ENCODE peak calls at places on chromosome 16, in seven cellular contexts. W is HCT116, I is K562, J is GM23338, K is SK-N-SH, D is GM12878, E is HepG2. C is an unnamed sample. For H3K36me3, the result is how much of the 10 kb centered on the place peaks cover.

GRCh38 chr16:31148896-31149295 is 970 bp downstream of the PRSS36 start:
- DNase-seq in W (no peak), I (peak), J (peak), K (peak), D (no peak), E (no peak), C (no peak)

GRCh38 chr16:71357681-71358080 is 842 bp upstream of the CALB2 start:
- DNase-seq in W (no peak), I (no peak), J (peak), K (peak), D (no peak), E (no peak), C (no peak)

GRCh38 chr16:68079616-68080344 is 5.4 kb upstream of the NFATC3 start:
- DNase-seq in W (no peak), I (peak), J (no peak), K (no peak), D (no peak), E (peak), C (no peak)

GRCh38 chr16:4936181-4936990 is 562 bp downstream of the PPL start:
- DNase-seq in W (no peak), I (peak), J (peak), K (peak), D (no peak), E (no peak), C (no peak)

GRCh38 chr16:68131813-68132706 is 46.9 kb downstream of the NFATC3 start:
- DNase-seq in W (no peak), I (no peak), J (no peak), K (no peak), D (no peak), E (peak), C (no peak)

GRCh38 chr16:31880322-31880979 is 6.8 kb downstream of the ZNF267 start:
- DNase-seq in W (no peak), I (peak), J (no peak), K (no peak), D (peak), E (no peak), C (no peak)

GRCh38 chr16:79599837-79600635 is 501 bp downstream of the MAF start:
- DNase-seq in W (no peak), I (peak), J (peak), K (peak), D (no peak), E (no peak), C (no peak)

GRCh38 chr16:3650631-3651265 is 3.7 kb upstream of the DNASE1 start:
- DNase-seq in W (no peak), I (no peak), J (no peak), K (no peak), D (no peak), E (no peak), C (no peak)

GRCh38 chr16:28317040-28317880 is 24.9 kb downstream of the SBK1 start:
- DNase-seq in W (peak), I (peak), J (peak), K (peak), D (no peak), E (peak), C (no peak)

GRCh38 chr16:27723711-27724490 is 174.0 kb downstream of the KATNIP start:
- DNase-seq in W (no peak), I (no peak), J (no peak), K (no peak), D (no peak), E (no peak), C (no peak)

GRCh38 chr16:10866196-10866976 is 10.6 kb upstream of the CIITA start:
- DNase-seq in W (no peak), I (no peak), J (no peak), K (no peak), D (no peak), E (no peak), C (no peak)

GRCh38 chr16:2147981-2148671 is at the start of gene RAB26:
- DNase-seq in W (no peak), I (peak), J (peak), K (peak), D (no peak), E (peak), C (no peak)

GRCh38 chr16:88940196-88941050 is 36.6 kb downstream of the CBFA2T3 start:
- DNase-seq in W (no peak), I (no peak), J (peak), K (peak), D (no peak), E (no peak), C (no peak)

GRCh38 chr16:51156836-51157235 is 5.8 kb upstream of the SALL1 start:
- DNase-seq in W (no peak), I (no peak), J (no peak), K (no peak), D (no peak), E (no peak), C (no peak)

GRCh38 chr16:30737794-30738648 is 10.2 kb upstream of the PHKG2 start:
- DNase-seq in W (no peak), I (no peak), J (no peak), K (no peak), D (no peak), E (no peak), C (no peak)

GRCh38 chr16:15547768-15548096 is 95.2 kb downstream of the MARF1 start:
- DNase-seq in W (no peak), I (no peak), J (no peak), K (no peak), D (no peak), E (no peak), C (no peak)

GRCh38 chr16:88306860-88307545 is 75.8 kb upstream of the ZNF469 start:
- DNase-seq in W (no peak), I (no peak), J (no peak), K (no peak), D (no peak), E (peak), C (no peak)

DNA sequence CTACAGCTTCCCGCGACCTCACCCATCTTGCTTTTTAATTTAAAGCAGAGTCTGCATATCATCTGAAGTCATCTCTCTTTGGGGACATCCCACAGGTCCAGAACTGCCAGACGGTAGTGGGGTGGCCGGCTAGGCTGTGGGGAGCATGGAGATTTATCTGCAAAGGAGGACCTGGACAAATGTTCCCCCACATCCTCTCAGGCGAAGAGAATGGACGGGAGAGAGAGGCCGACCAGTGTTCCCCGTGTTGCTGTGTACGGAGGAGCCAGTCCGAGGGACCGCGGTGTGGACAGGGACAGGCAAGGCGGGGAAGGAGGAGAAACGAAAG is 663 bp upstream of the MT1M start:
- DNase-seq in W (no peak), I (no peak), J (no peak), K (no peak), D (no peak), E (no peak), C (no peak)
- H3K4me3 ChIP-seq in W (no peak), I (no peak), J (peak), K (peak), D (no peak), E (peak), C (peak)

DNA sequence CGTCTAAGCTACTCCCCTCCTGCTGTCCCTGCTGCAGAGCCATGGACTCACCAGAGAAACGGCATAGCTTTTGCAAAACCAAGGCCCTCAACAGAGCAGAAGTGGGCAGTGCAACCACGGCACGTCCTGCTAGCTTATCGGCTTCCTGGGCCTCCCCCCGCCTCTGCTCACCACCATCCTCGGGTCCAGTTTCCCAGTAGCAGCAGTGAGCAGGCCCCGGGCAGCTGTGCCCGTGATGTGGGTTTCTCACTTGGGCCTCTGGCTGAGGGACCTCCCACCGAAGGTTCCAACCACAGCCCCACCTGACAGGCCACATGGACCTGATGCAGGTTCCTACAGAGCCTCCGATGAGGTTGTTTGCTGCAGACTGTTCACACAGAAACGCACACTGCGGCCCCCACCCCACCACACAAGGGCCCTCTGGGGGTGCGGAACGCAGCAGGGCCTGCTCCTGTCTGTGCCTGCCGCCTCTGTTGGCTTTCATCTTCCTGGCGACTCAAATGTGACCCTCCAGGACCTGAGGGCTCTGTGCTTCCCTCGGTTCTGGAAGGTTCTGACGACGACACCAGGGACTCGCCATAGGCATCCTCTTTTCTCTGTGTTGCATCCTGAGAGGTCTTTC is 24.8 kb downstream of the PDIA2 start:
- DNase-seq in W (no peak), I (no peak), J (no peak), K (no peak), D (no peak), E (no peak), C (no peak)
- H3K36me3 ChIP-seq in W (under half), I (half or more), J (under half), K (under half), D (under half), E (under half), C (under half)

GRCh38 chr16:69466547-69466946 is 42.1 kb downstream of the CYB5B start:
- DNase-seq in W (no peak), I (no peak), J (no peak), K (no peak), D (no peak), E (no peak), C (no peak)

GRCh38 chr16:69465881-69466280 is 41.5 kb downstream of the CYB5B start:
- DNase-seq in W (no peak), I (no peak), J (no peak), K (no peak), D (no peak), E (peak), C (no peak)

GRCh38 chr16:69467531-69468204 is 43.2 kb downstream of the CYB5B start:
- DNase-seq in W (no peak), I (no peak), J (no peak), K (no peak), D (no peak), E (peak), C (no peak)

GRCh38 chr16:69463876-69464275 is 39.5 kb downstream of the CYB5B start:
- DNase-seq in W (no peak), I (no peak), J (no peak), K (no peak), D (no peak), E (no peak), C (no peak)

GRCh38 chr16:69465083-69465721 is 40.8 kb downstream of the CYB5B start:
- DNase-seq in W (no peak), I (no peak), J (no peak), K (no peak), D (peak), E (peak), C (no peak)
- TF ChIP-seq REST in W (no peak), I (no peak), J (no peak), K (no peak), D (no peak), E (no peak), C (no peak)

GRCh38 chr16:52545544-52546262 is 1.2 kb downstream of the TOX3 start:
- DNase-seq in W (no peak), I (no peak), J (peak), K (peak), D (no peak), E (no peak), C (no peak)
- H3K4me3 ChIP-seq in W (no peak), I (no peak), J (peak), K (no peak), D (no peak), E (peak), C (peak)

GRCh38 chr16:81697886-81698635 is 81.0 kb upstream of the PLCG2 start:
- DNase-seq in W (no peak), I (no peak), J (no peak), K (no peak), D (no peak), E (no peak), C (no peak)
- H3K36me3 ChIP-seq in W (under half), I (half or more), J (under half), K (under half), D (under half), E (half or more), C (under half)

GRCh38 chr16:73049051-73049910 is 1.4 kb upstream of the ZFHX3 start:
- DNase-seq in W (no peak), I (no peak), J (no peak), K (no peak), D (no peak), E (no peak), C (no peak)

GRCh38 chr16:73047221-73047535 is 750 bp downstream of the ZFHX3 start:
- DNase-seq in W (no peak), I (no peak), J (no peak), K (no peak), D (no peak), E (no peak), C (no peak)

GRCh38 chr16:73046484-73047214 is 1.3 kb downstream of the ZFHX3 start:
- DNase-seq in W (no peak), I (no peak), J (no peak), K (no peak), D (no peak), E (no peak), C (no peak)

GRCh38 chr16:73048292-73049050 is 543 bp upstream of the ZFHX3 start:
- DNase-seq in W (no peak), I (no peak), J (peak), K (peak), D (no peak), E (peak), C (no peak)

GRCh38 chr16:73047536-73048291 is at the start of gene ZFHX3:
- DNase-seq in W (no peak), I (no peak), J (peak), K (peak), D (no peak), E (peak), C (no peak)
- TF ChIP-seq REST in W (no peak), I (no peak), J (no peak), K (no peak), D (no peak), E (no peak), C (no peak)